ENCODE peak calls at places on chromosomes 3 and 15, in five cellular contexts. U is H9, G is neuronal stem cell, B is trophoblast cell, Q is H1. Z is an unnamed sample.

GRCh38 chr15:50542051-50542450 is 4.4 kb downstream of the USP50 start:
- DNase-seq in U (no peak), G (no peak), B (no peak), Q (no peak), Z (no peak)

GRCh38 chr3:163809540-163809993 is 1268.7 kb downstream of the SI start:
- DNase-seq in U (no peak), G (peak), B (no peak), Q (no peak), Z (peak)

GRCh38 chr3:119125742-119126507 is 20.0 kb upstream of the TEX55 start:
- DNase-seq in U (peak), G (no peak), B (no peak), Q (no peak), Z (no peak)

GRCh38 chr3:175861916-175862315 is 1002.8 kb downstream of the NAALADL2 start:
- DNase-seq in U (no peak), G (no peak), B (no peak), Q (no peak), Z (no peak)

GRCh38 chr3:16090013-16090412 is 84.5 kb upstream of the GALNT15 start:
- DNase-seq in U (no peak), G (no peak), B (peak), Q (no peak), Z (peak)

GRCh38 chr3:52364322-52364721 is 48.2 kb downstream of the DNAH1 start:
- DNase-seq in U (no peak), G (no peak), B (no peak), Q (no peak), Z (no peak)

GRCh38 chr3:169966086-169966950 is at the start of gene SEC62:
- DNase-seq in U (peak), G (peak), B (peak), Q (peak), Z (peak)

GRCh38 chr15:58604455-58604923 is 145.0 kb downstream of the ADAM10 start:
- DNase-seq in U (no peak), G (no peak), B (peak), Q (no peak), Z (no peak)

GRCh38 chr3:174820885-174821284 is 38.2 kb upstream of the NAALADL2 start:
- DNase-seq in U (no peak), G (no peak), B (no peak), Q (no peak), Z (no peak)

GRCh38 chr3:173287361-173287760 is 110.2 kb upstream of the NLGN1 start:
- DNase-seq in U (no peak), G (no peak), B (no peak), Q (no peak), Z (no peak)

GRCh38 chr3:184907941-184908649 is 96.1 kb downstream of the VPS8 start:
- DNase-seq in U (peak), G (no peak), B (no peak), Q (no peak), Z (no peak)

GRCh38 chr3:175948041-175948440 is 1088.9 kb downstream of the NAALADL2 start:
- DNase-seq in U (no peak), G (no peak), B (no peak), Q (no peak), Z (no peak)

GRCh38 chr15:71485094-71485693 is 325.2 kb upstream of the NR2E3 start:
- DNase-seq in U (no peak), G (no peak), B (peak), Q (no peak), Z (no peak)

GRCh38 chr3:18418173-18418572 is 7.0 kb downstream of the SATB1 start:
- DNase-seq in U (no peak), G (no peak), B (no peak), Q (no peak), Z (no peak)

GRCh38 chr15:38540516-38540915 is 24.1 kb downstream of the RASGRP1 start:
- DNase-seq in U (no peak), G (no peak), B (no peak), Q (no peak), Z (no peak)

DNA sequence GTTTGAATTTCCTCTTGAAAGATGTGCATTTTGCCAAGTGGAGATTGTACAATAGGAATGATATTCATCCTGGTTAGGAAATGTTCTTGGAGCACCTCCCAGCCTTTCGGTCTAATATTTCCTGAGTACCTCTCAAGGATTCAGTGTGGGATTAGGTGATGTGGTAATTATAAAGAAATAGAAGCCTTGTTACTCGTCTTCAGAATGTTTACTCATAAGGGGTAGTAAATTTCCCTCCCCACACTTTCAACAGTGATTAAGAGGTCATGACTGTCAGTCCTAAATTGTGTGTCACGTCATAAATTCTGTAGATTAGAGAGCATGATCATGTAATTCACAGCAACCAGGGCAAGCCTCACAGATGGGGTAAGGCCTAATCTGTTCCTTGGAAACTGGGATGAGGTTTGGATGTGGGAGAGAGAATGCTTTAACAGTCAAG is 633.1 kb upstream of the TBL1XR1 start:
- DNase-seq in U (no peak), G (no peak), B (no peak), Q (no peak), Z (peak)
- H4K91ac ChIP-seq in U (no peak), G (no peak), B (no peak), Q (no peak), Z (no peak)

GRCh38 chr3:149442845-149443544 is 31.5 kb upstream of the TM4SF4 start:
- DNase-seq in U (no peak), G (no peak), B (no peak), Q (no peak), Z (peak)

GRCh38 chr3:149438981-149439380 is 35.5 kb upstream of the TM4SF4 start:
- DNase-seq in U (no peak), G (no peak), B (no peak), Q (no peak), Z (no peak)

GRCh38 chr3:149448331-149448831 is 26.1 kb upstream of the TM4SF4 start:
- DNase-seq in U (no peak), G (no peak), B (no peak), Q (no peak), Z (peak)

GRCh38 chr3:149441662-149442442 is 32.6 kb upstream of the TM4SF4 start:
- DNase-seq in U (no peak), G (no peak), B (no peak), Q (no peak), Z (peak)

GRCh38 chr3:149443545-149443912 is 31.0 kb upstream of the TM4SF4 start:
- DNase-seq in U (no peak), G (no peak), B (no peak), Q (no peak), Z (no peak)
- H2BK12ac ChIP-seq in U (no peak), G (no peak), B (no peak), Q (no peak), Z (no peak)

GRCh38 chr3:150307862-150308261 is 100.2 kb upstream of the TSC22D2 start:
- DNase-seq in U (no peak), G (no peak), B (no peak), Q (no peak), Z (no peak)

GRCh38 chr3:150309557-150309956 is 98.5 kb upstream of the TSC22D2 start:
- DNase-seq in U (no peak), G (no peak), B (peak), Q (no peak), Z (peak)

GRCh38 chr3:150312018-150312657 is 96.0 kb upstream of the TSC22D2 start:
- DNase-seq in U (no peak), G (no peak), B (no peak), Q (no peak), Z (no peak)

GRCh38 chr3:150311156-150311555 is 96.9 kb upstream of the TSC22D2 start:
- DNase-seq in U (no peak), G (no peak), B (peak), Q (no peak), Z (no peak)

GRCh38 chr3:150308481-150308918 is 99.6 kb upstream of the TSC22D2 start:
- DNase-seq in U (no peak), G (no peak), B (peak), Q (no peak), Z (no peak)
- H4K91ac ChIP-seq in U (no peak), G (no peak), B (peak), Q (no peak), Z (no peak)

DNA sequence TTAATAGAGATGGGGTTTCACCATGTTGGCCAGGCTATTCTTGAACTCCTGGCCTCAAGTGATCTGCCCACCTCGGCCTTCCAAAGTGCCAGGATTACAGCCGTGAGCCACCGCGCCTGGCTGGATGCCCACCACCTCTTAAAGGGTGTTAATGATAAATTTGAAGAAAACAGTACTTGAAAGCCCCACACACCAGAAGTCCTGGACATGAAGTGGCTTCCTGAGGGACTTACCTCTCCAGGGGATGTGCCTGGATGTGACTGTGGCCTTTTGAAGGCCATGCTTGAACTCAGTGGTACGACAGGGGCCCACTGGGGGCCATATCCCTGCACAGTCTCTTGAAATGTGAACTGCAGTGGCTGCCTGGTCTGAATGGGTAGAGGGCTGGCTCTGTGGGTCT is 18.2 kb downstream of the IRAK2 start:
- DNase-seq in U (no peak), G (no peak), B (no peak), Q (no peak), Z (no peak)
- H2BK12ac ChIP-seq in U (no peak), G (no peak), B (no peak), Q (no peak), Z (no peak)

GRCh38 chr15:40006003-40006402 is 33.0 kb downstream of the SRP14 start:
- DNase-seq in U (no peak), G (no peak), B (no peak), Q (no peak), Z (peak)

GRCh38 chr15:39999538-39999937 is 39.4 kb downstream of the SRP14 start:
- DNase-seq in U (no peak), G (no peak), B (no peak), Q (no peak), Z (peak)

GRCh38 chr15:40003491-40003916 is 35.5 kb downstream of the SRP14 start:
- DNase-seq in U (no peak), G (no peak), B (no peak), Q (no peak), Z (no peak)

GRCh38 chr15:39998511-39998910 is 40.5 kb downstream of the SRP14 start:
- DNase-seq in U (no peak), G (no peak), B (no peak), Q (no peak), Z (no peak)

DNA sequence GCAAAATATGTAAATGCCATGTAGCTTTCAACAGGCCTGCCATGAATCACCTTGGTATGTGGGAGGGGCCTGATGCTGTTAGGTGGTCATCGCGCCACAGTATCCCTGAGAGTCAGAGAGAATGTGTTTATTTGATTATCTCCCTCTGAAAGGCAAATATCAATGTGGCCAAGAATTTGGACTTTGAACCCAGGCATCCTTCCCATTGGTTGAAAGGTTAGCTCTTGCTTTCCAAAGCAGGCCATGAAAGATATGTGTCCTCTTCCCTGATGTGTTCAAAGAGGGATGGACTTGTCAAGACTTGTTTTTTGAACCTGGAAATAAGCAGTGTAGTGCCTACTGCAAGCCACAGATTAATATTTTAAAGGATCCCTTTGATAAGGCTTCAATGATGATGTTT is 36.7 kb downstream of the SRP14 start:
- DNase-seq in U (no peak), G (no peak), B (no peak), Q (no peak), Z (no peak)
- H4K91ac ChIP-seq in U (no peak), G (no peak), B (no peak), Q (no peak), Z (no peak)